ENCODE peak calls at places on chromosomes 13 and 19, in five cellular contexts. D is Right ventricle myocardium superior, G is KG1, W is ureter, H is smooth muscle cell of the brain vasculature. P is an unnamed sample.

GRCh38 chr13:68551701-68552522 is 1321.8 kb upstream of the PCDH9 start:
- DNase-seq in W (no peak), H (no peak), G (no peak), D (no peak), P (no peak)

GRCh38 chr13:79631260-79631659 is 150.3 kb downstream of the NDFIP2 start:
- DNase-seq in W (no peak), H (peak), D (no peak), G (no peak), P (no peak)

GRCh38 chr13:94390881-94391280 is 88.6 kb downstream of the DCT start:
- DNase-seq in W (no peak), H (no peak), G (no peak), D (no peak), P (no peak)

GRCh38 chr13:41962994-41963393 is 2.1 kb upstream of the VWA8 start:
- DNase-seq in G (no peak), W (no peak), H (no peak), D (no peak), P (no peak)

GRCh38 chr13:109790071-109790470 is 3.7 kb upstream of the IRS2 start:
- DNase-seq in H (no peak), D (no peak), G (no peak), W (no peak), P (no peak)

GRCh38 chr13:91647361-91647970 is 249.0 kb downstream of the GPC5 start:
- DNase-seq in H (no peak), G (no peak), D (peak), W (no peak), P (peak)

GRCh38 chr13:109779876-109780516 is 6.4 kb downstream of the IRS2 start:
- DNase-seq in W (no peak), D (no peak), H (no peak), G (no peak), P (no peak)

GRCh38 chr19:7506385-7507328 is 9.2 kb upstream of the ZNF358 start:
- DNase-seq in H (no peak), W (peak), G (no peak), D (peak), P (peak)

GRCh38 chr13:73938375-73939070 is 195.7 kb downstream of the KLF12 start:
- DNase-seq in D (no peak), W (no peak), H (peak), G (no peak), P (no peak)

GRCh38 chr13:25882732-25883357 is 169.0 kb downstream of the SHISA2 start:
- DNase-seq in W (no peak), G (no peak), D (no peak), H (no peak), P (no peak)

GRCh38 chr13:79869326-79869725 is 388.4 kb downstream of the NDFIP2 start:
- DNase-seq in W (no peak), G (no peak), H (no peak), D (no peak), P (no peak)

GRCh38 chr13:19981685-19982238 is 23.2 kb downstream of the ZMYM2 start:
- DNase-seq in G (no peak), D (no peak), H (no peak), W (no peak), P (no peak)

GRCh38 chr19:13262450-13262849 is 112.2 kb downstream of the IER2 start:
- DNase-seq in D (no peak), W (no peak), G (peak), H (no peak), P (peak)

GRCh38 chr13:42375663-42376062 is 103.7 kb downstream of the AKAP11 start:
- DNase-seq in G (no peak), D (no peak), H (no peak), W (no peak), P (no peak)

GRCh38 chr13:113119166-113119821 is 3.3 kb upstream of the F10 start:
- DNase-seq in G (no peak), D (no peak), W (no peak), H (no peak), P (no peak)

GRCh38 chr19:30086916-30087315 is 144.9 kb downstream of the URI1 start:
- DNase-seq in W (no peak), G (no peak), D (no peak), H (no peak), P (no peak)

GRCh38 chr19:32652893-32653625 is 21.9 kb downstream of the ANKRD27 start:
- DNase-seq in H (no peak), D (peak), W (peak), G (no peak), P (no peak)

GRCh38 chr19:46466536-46467199 is 4.7 kb downstream of the PNMA8A start:
- DNase-seq in G (no peak), D (peak), W (no peak), H (no peak), P (no peak)

GRCh38 chr13:113151745-113152707 is 6.4 kb upstream of the PROZ start:
- DNase-seq in W (no peak), D (no peak), G (no peak), H (no peak), P (peak)

GRCh38 chr19:44764975-44765948 is 12.4 kb upstream of the CBLC start:
- DNase-seq in G (no peak), H (no peak), D (peak), W (no peak), P (no peak)

GRCh38 chr19:38514812-38515633 is 81.5 kb downstream of the RYR1 start:
- DNase-seq in D (peak), H (peak), W (peak), G (peak), P (peak)

GRCh38 chr19:58054792-58055482 is 4.1 kb upstream of the ZNF135 start:
- DNase-seq in W (no peak), G (peak), D (peak), H (no peak), P (no peak)

GRCh38 chr13:75621147-75621546 is 15.0 kb upstream of the LMO7 start:
- DNase-seq in W (no peak), D (no peak), H (no peak), G (no peak), P (no peak)

GRCh38 chr19:3118232-3119070 is 17.4 kb upstream of the GNA15 start:
- DNase-seq in D (no peak), G (no peak), W (no peak), H (no peak), P (no peak)

GRCh38 chr19:52988506-52988905 is 25.2 kb upstream of the ERVV-1 start:
- DNase-seq in W (no peak), G (no peak), H (no peak), D (no peak), P (no peak)

GRCh38 chr19:38712161-38712748 is 32.0 kb downstream of the CAPN12 start:
- DNase-seq in D (no peak), W (no peak), H (no peak), G (no peak), P (no peak)

GRCh38 chr19:43495082-43495481 is 9.5 kb downstream of the PHLDB3 start:
- DNase-seq in D (no peak), G (no peak), H (no peak), W (no peak), P (no peak)

P was measured in erythroblast.